ENCODE peak calls at places on chromosomes 4 and X, in nine cellular contexts. R, L, J, W, Z, P, Y, C and D are unnamed samples.

GRCh38 chr4:55393461-55394320 is 2.1 kb upstream of the TMEM165 start:
- DNase-seq in C (no peak), P (no peak), Y (peak), L (no peak), R (no peak), Z (no peak), J (no peak), W (no peak), D (no peak)

GRCh38 chr4:6963139-6963611 is 53.5 kb downstream of the TBC1D14 start:
- DNase-seq in C (no peak), L (no peak), Y (no peak), J (no peak), Z (no peak), R (peak), W (no peak), P (no peak), D (peak)

GRCh38 chr4:22987861-22988260 is 295.1 kb downstream of the GBA3 start:
- DNase-seq in P (no peak), Y (peak), Z (no peak), L (no peak), R (peak), C (no peak), J (no peak), W (no peak), D (no peak)

GRCh38 chrX:44494357-44494756 is 48.3 kb downstream of the FUNDC1 start:
- DNase-seq in C (no peak), L (no peak), W (no peak), Z (no peak), P (no peak), J (no peak), Y (no peak), R (no peak), D (no peak)

GRCh38 chr4:90842960-90843359 is 715.8 kb downstream of the CCSER1 start:
- DNase-seq in Y (no peak), P (no peak), L (no peak), C (no peak), R (no peak), J (peak), Z (no peak), W (no peak), D (no peak)

GRCh38 chr4:27638163-27638915 is 777.7 kb downstream of the STIM2 start:
- DNase-seq in Y (no peak), C (no peak), R (no peak), Z (no peak), P (no peak), J (no peak), W (no peak), L (no peak), D (no peak)

GRCh38 chr4:8342651-8343050 is 73.1 kb downstream of the HTRA3 start:
- DNase-seq in R (no peak), W (no peak), L (no peak), Z (peak), P (no peak), C (no peak), Y (no peak), J (no peak), D (no peak)

GRCh38 chr4:176810481-176811249 is 17.9 kb upstream of the VEGFC start:
- DNase-seq in W (no peak), L (no peak), P (no peak), Z (no peak), C (no peak), J (no peak), R (no peak), Y (no peak), D (no peak)

GRCh38 chr4:53804719-53805118 is 213.4 kb upstream of the LNX1 start:
- DNase-seq in L (peak), Y (no peak), P (peak), Z (peak), R (no peak), W (no peak), C (peak), J (peak), D (peak)

GRCh38 chrX:76183289-76184057 is 10.6 kb downstream of the PBDC1 start:
- DNase-seq in J (no peak), L (no peak), Z (no peak), C (no peak), Y (peak), P (no peak), R (peak), W (no peak), D (peak)

DNA sequence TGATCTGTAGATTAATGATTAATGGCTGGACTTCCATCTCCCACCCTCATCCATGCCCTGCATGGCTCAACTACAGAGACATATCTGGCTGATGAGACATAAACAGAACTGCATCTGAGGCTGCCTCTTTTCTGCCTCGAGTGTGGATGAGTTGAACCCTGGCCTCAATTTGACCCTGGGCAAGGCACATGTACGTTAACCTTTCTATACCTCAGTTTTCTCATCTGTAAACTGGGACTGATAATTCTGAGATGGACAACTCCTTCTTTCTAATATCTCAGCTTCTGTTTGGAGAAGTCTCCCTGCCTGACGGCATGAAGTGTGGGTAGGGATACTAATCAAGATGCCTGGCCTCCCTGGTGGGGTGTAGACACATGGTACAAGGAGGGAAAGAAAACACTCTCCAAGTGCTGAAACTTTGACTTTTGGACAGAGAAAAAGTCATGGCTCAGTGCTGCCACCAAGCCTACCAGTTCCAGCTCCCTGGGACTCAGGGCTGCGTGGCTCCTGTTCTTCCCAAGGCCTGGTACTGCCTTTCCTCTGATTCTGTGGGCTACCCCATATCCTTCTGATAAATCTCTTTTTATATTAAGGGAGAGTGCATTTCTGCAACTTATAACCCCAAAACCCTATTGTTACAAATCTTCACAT is 64.4 kb downstream of the HAUS3 start:
- DNase-seq in Z (no peak), C (no peak), Y (no peak), W (no peak), R (no peak), P (no peak), L (no peak), J (no peak), D (no peak)
- TF ChIP-seq CTCF in Z (peak), C (peak), Y (no peak), W (no peak), R (peak), P (no peak), L (no peak), J (peak), D (no peak)

GRCh38 chr4:43362875-43363636 is 470.5 kb downstream of the GRXCR1 start:
- DNase-seq in C (no peak), Y (no peak), W (no peak), R (no peak), P (no peak), Z (no peak), L (no peak), J (no peak), D (no peak)
- TF ChIP-seq CTCF in C (no peak), Y (no peak), W (no peak), R (no peak), P (no peak), Z (no peak), L (no peak), J (no peak), D (no peak)

DNA sequence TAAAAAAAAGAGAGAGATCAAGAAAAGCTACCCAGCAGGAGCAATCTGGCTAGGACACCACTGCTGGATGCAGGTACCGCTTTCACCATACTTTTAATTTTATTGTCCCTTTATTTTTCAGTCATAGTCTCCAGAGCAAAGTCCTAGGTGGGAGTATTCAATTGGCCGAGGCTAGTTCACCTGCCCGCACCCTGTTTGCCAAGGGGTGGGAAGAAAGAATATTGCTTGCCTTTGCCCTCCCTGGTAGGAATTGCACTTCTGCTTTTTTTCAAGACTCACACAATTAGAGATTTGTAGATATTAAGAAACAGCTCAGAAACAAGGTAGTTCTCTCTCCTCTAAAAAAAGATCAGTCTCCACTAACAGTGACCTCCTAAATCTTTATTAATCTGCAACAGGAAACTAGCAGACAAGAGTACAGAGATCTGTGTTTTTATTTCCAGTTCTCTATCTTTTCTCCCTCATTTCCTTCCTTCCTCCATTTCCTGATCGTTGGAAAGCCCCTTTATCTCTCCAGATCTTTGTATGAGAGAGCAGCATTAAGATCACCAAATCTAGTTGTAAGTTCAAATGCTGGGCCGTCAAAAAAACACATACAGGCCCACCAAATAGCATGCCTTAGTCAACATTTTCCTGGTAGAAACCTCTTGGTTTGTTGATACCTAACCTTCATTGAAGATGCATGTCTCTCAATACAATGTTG is 9.4 kb upstream of the RPGR start:
- DNase-seq in W (no peak), R (no peak), Z (no peak), C (no peak), J (no peak), L (no peak), P (no peak), Y (no peak), D (peak)
- TF ChIP-seq CTCF in W (no peak), R (no peak), Z (no peak), C (no peak), J (no peak), L (no peak), P (no peak), Y (no peak), D (no peak)

DNA sequence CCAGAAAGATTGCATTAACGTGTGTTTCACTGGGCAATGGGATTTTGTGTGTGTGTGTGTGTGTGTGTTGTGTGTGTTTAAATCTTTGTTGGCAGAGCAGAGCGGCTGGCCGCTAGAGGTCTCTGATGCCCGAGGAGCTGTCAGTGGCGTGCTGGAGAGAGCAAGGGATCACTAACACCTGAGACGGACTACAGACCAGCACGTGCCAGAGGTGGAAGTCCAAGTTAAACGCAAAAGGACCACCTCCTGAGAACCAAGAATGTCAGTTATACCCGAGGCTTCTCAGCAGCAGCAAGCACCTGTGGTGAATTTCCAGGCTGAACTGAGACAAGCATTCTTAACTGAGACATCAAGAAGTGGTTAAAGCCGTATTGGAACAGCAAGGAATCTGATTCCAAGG is 9.0 kb upstream of the SLC25A14 start:
- DNase-seq in C (peak), P (peak), Y (peak), J (peak), L (peak), R (peak), W (peak), Z (peak), D (peak)
- TF ChIP-seq CTCF in C (peak), P (no peak), Y (peak), J (peak), L (peak), R (peak), W (peak), Z (peak), D (peak)